ENCODE peak calls at places on chromosomes 13 and 19, in eight cellular contexts. T is heart left ventricle; B is stimulated activated CD4-positive, alpha-beta T cell treated with anti-CD3 and anti-CD28 coated beads, Interleukin-2, amount 100 ng/mL, for 24 hours; Y is mucosa of gallbladder; X is omental fat pad; K is coronary artery; W is effector memory CD4-positive, alpha-beta T cell; Z is fibroblast of the aortic adventitia. E is an unnamed sample.

GRCh38 chr19:49436381-49437017 is 4.8 kb downstream of the SLC17A7 start:
- DNase-seq in T (no peak), B (peak), Y (no peak), X (no peak), K (no peak), W (no peak), Z (no peak), E (no peak)

GRCh38 chr19:39725995-39726394 is 11.8 kb downstream of the CLC start:
- DNase-seq in T (no peak), B (no peak), Y (no peak), X (no peak), K (no peak), W (no peak), Z (no peak), E (no peak)

GRCh38 chr13:59846845-59847620 is 316.7 kb downstream of the DIAPH3 start:
- DNase-seq in T (no peak), B (no peak), Y (no peak), X (no peak), K (no peak), W (no peak), Z (no peak), E (no peak)

GRCh38 chr13:59413121-59413520 is 750.6 kb downstream of the DIAPH3 start:
- DNase-seq in T (no peak), B (no peak), Y (no peak), X (no peak), K (no peak), W (no peak), Z (no peak), E (no peak)

GRCh38 chr19:858868-859843 is at the start of gene CFD:
- DNase-seq in T (peak), B (no peak), Y (no peak), X (no peak), K (no peak), W (no peak), Z (peak), E (peak)

GRCh38 chr19:37988758-37989635 is 82.0 kb downstream of the SIPA1L3 start:
- DNase-seq in T (peak), B (no peak), Y (no peak), X (no peak), K (no peak), W (no peak), Z (no peak), E (no peak)

GRCh38 chr19:49017666-49018351 is 918 bp upstream of the LHB start:
- DNase-seq in T (peak), B (peak), Y (no peak), X (no peak), K (no peak), W (peak), Z (peak), E (no peak)

GRCh38 chr13:39485314-39485700 is 117.7 kb downstream of the LHFPL6 start:
- DNase-seq in T (no peak), B (no peak), Y (no peak), X (no peak), K (no peak), W (no peak), Z (peak), E (no peak)

GRCh38 chr19:10546817-10547216 is 3.1 kb downstream of the ATG4D start:
- DNase-seq in T (no peak), B (no peak), Y (no peak), X (no peak), K (no peak), W (no peak), Z (no peak), E (no peak)